ENCODE peak calls at places on chromosomes 16 and 17, in four cellular contexts. B is foreskin fibroblast, G is RPMI7951, M is SW480. F is an unnamed sample.

GRCh38 chr16:67881557-67882220 is 3.0 kb upstream of the NRN1L start:
- DNase-seq in M (no peak), B (no peak), G (no peak), F (no peak)

GRCh38 chr17:39757931-39758873 is 20.5 kb downstream of the GRB7 start:
- DNase-seq in B (no peak), G (no peak), M (no peak), F (peak; percentile 69)

GRCh38 chr17:41340934-41341861 is 9.4 kb downstream of the KRT33A start:
- DNase-seq in G (no peak), B (no peak), M (no peak), F (no peak)

GRCh38 chr16:25716186-25716585 is 24.4 kb downstream of the HS3ST4 start:
- DNase-seq in M (no peak), B (no peak), G (no peak), F (no peak)

GRCh38 chr17:27533874-27534815 is 77.9 kb downstream of the KSR1 start:
- DNase-seq in M (no peak), G (peak; percentile 43), B (peak; percentile 75), F (no peak)

GRCh38 chr16:27224741-27225300 is 21.5 kb downstream of the KDM8 start:
- DNase-seq in B (no peak), M (no peak), G (no peak), F (no peak)

GRCh38 chr16:14600164-14600563 is 29.9 kb downstream of the PARN start:
- DNase-seq in B (peak; percentile 17), G (peak; percentile 16), M (peak; percentile 13), F (no peak)

GRCh38 chr16:2090819-2091721 is 43.3 kb downstream of the TSC2 start:
- DNase-seq in M (peak; percentile 87), B (peak; percentile 23), G (no peak), F (no peak)

GRCh38 chr17:1460233-1460632 is 4.2 kb upstream of the CRK start:
- DNase-seq in G (no peak), B (peak; percentile 34), M (peak; percentile 75), F (no peak)

GRCh38 chr16:56871172-56871593 is 6.2 kb downstream of the SLC12A3 start:
- DNase-seq in B (peak; percentile 66), G (peak; percentile 92), M (peak; percentile 51), F (peak; percentile 67)

GRCh38 chr16:67241008-67241900 is 6.0 kb downstream of the FHOD1 start:
- DNase-seq in G (peak; percentile 98), M (peak; percentile 42), B (peak; percentile 93), F (no peak)

GRCh38 chr17:3704931-3705717 is 9.2 kb upstream of the P2RX5 start:
- DNase-seq in M (no peak), G (no peak), B (no peak), F (no peak)

GRCh38 chr17:72567774-72568173 is 447.0 kb downstream of the SOX9 start:
- DNase-seq in G (no peak), M (no peak), B (no peak), F (no peak)

GRCh38 chr17:15231851-15232516 is 33.1 kb downstream of the PMP22 start:
- DNase-seq in B (no peak), G (no peak), M (no peak), F (no peak)

GRCh38 chr17:83155128-83156081 is 76.0 kb downstream of the METRNL start:
- DNase-seq in B (peak; percentile 98), G (peak; percentile 99), M (no peak), F (no peak)

F was measured in stimulated activated naive B cell treated with anti-CD40 and anti-IgM and Interleukin-4, amounts not matched to agents 10 μg/mL and 1 μg/mL and 100 μg/mL, for 72 hours.